ENCODE peak calls at places on chromosome 17, in five cellular contexts. C is GM12892, A is HCT116, U is suprapubic skin, R is vagina. D is an unnamed sample.

GRCh38 chr17:27414686-27415085 is 41.6 kb upstream of the KSR1 start:
- DNase-seq in C (no peak), A (no peak), U (no peak), R (no peak), D (no peak)

GRCh38 chr17:3845361-3845753 is 689 bp downstream of the NCBP3 start:
- DNase-seq in C (no peak), A (no peak), U (no peak), R (no peak), D (no peak)

GRCh38 chr17:49180303-49180702 is 30.1 kb downstream of the GNGT2 start:
- DNase-seq in C (peak), A (peak), U (peak), R (no peak), D (no peak)

GRCh38 chr17:20823890-20824289 is 218.9 kb downstream of the USP22 start:
- DNase-seq in C (no peak), A (no peak), U (no peak), R (no peak), D (no peak)

GRCh38 chr17:65049085-65049756 is 7.3 kb downstream of the GNA13 start:
- DNase-seq in C (no peak), A (no peak), U (no peak), R (no peak), D (no peak)

GRCh38 chr17:80781188-80781577 is 210.5 kb upstream of the CHMP6 start:
- DNase-seq in C (no peak), A (no peak), U (no peak), R (no peak), D (no peak)

GRCh38 chr17:78780852-78781338 is 1.2 kb downstream of the CYTH1 start:
- DNase-seq in C (no peak), A (no peak), U (no peak), R (no peak), D (no peak)

GRCh38 chr17:2215616-2216364 is 87.8 kb downstream of the SMG6 start:
- DNase-seq in C (peak), A (no peak), U (peak), R (no peak), D (no peak)

GRCh38 chr17:2705263-2705662 is 6.3 kb downstream of the CLUH start:
- DNase-seq in C (no peak), A (no peak), U (peak), R (no peak), D (no peak)

GRCh38 chr17:27082775-27083154 is 211.1 kb upstream of the WSB1 start:
- DNase-seq in C (no peak), A (no peak), U (no peak), R (no peak), D (no peak)

GRCh38 chr17:73459980-73460379 is 148.2 kb upstream of the CDC42EP4 start:
- DNase-seq in C (no peak), A (no peak), U (no peak), R (no peak), D (no peak)

GRCh38 chr17:60599220-60599619 is 773 bp upstream of the PPM1D start:
- DNase-seq in C (no peak), A (peak), U (no peak), R (peak), D (no peak)

GRCh38 chr17:48894886-48895285 is 2.3 kb downstream of the ATP5MC1 start:
- DNase-seq in C (no peak), A (no peak), U (no peak), R (no peak), D (no peak)

GRCh38 chr17:78359216-78359935 is 501 bp downstream of the SOCS3 start:
- DNase-seq in C (no peak), A (no peak), U (peak), R (no peak), D (no peak)

GRCh38 chr17:32527146-32527545 is 40.4 kb downstream of the CDK5R1 start:
- DNase-seq in C (no peak), A (no peak), U (no peak), R (no peak), D (no peak)

GRCh38 chr17:3693829-3694231 is 2.1 kb downstream of the P2RX5 start:
- DNase-seq in C (no peak), A (no peak), U (no peak), R (no peak), D (no peak)

GRCh38 chr17:77555741-77556291 is 402.7 kb upstream of the TNRC6C start:
- DNase-seq in C (no peak), A (no peak), U (no peak), R (no peak), D (no peak)

GRCh38 chr17:18172528-18173278 is 10.9 kb upstream of the ALKBH5 start:
- DNase-seq in C (no peak), A (no peak), U (no peak), R (no peak), D (no peak)

GRCh38 chr17:2691069-2691871 is 20.3 kb downstream of the CLUH start:
- DNase-seq in C (no peak), A (no peak), U (no peak), R (peak), D (no peak)

GRCh38 chr17:29565643-29566472 is 979 bp downstream of the ABHD15 start:
- DNase-seq in C (peak), A (peak), U (peak), R (peak), D (no peak)

GRCh38 chr17:2598166-2598565 is 4.7 kb downstream of the PAFAH1B1 start:
- DNase-seq in C (no peak), A (no peak), U (no peak), R (no peak), D (no peak)

GRCh38 chr17:9421525-9421924 is 154.1 kb downstream of the STX8 start:
- DNase-seq in C (no peak), A (no peak), U (no peak), R (no peak), D (no peak)

GRCh38 chr17:2749784-2750181 is 331 bp upstream of the CCDC92B start:
- DNase-seq in C (peak), A (peak), U (no peak), R (no peak), D (no peak)

GRCh38 chr17:50212121-50212843 is 10.9 kb upstream of the COL1A1 start:
- DNase-seq in C (no peak), A (no peak), U (no peak), R (peak), D (no peak)

GRCh38 chr17:40538019-40538935 is 27.0 kb downstream of the CCR7 start:
- DNase-seq in C (no peak), A (no peak), U (peak), R (no peak), D (no peak)

GRCh38 chr17:2853722-2854580 is 57.7 kb downstream of the RAP1GAP2 start:
- DNase-seq in C (no peak), A (no peak), U (no peak), R (no peak), D (no peak)

GRCh38 chr17:64081802-64082799 is 47.8 kb downstream of the ERN1 start:
- DNase-seq in C (no peak), A (peak), U (no peak), R (no peak), D (no peak)

GRCh38 chr17:18261146-18261515 is 669 bp downstream of the MIEF2 start:
- DNase-seq in C (peak), A (no peak), U (no peak), R (no peak), D (no peak)

GRCh38 chr17:37187262-37187661 is 188.5 kb upstream of the C17orf78 start:
- DNase-seq in C (no peak), A (no peak), U (no peak), R (no peak), D (no peak)

GRCh38 chr17:2081564-2081963 is 26.7 kb downstream of the HIC1 start:
- DNase-seq in C (no peak), A (no peak), U (no peak), R (no peak), D (no peak)

GRCh38 chr17:76492989-76493501 is 8.2 kb downstream of the RHBDF2 start:
- DNase-seq in C (peak), A (no peak), U (peak), R (no peak), D (no peak)

GRCh38 chr17:71486171-71486740 is 634.6 kb upstream of the SOX9 start:
- DNase-seq in C (no peak), A (no peak), U (no peak), R (no peak), D (no peak)

GRCh38 chr17:81312624-81313325 is 17.7 kb upstream of the SLC38A10 start:
- DNase-seq in C (no peak), A (no peak), U (no peak), R (no peak), D (no peak)

GRCh38 chr17:42697108-42697811 is 14.9 kb downstream of the CNTNAP1 start:
- DNase-seq in C (no peak), A (no peak), U (peak), R (no peak), D (no peak)

GRCh38 chr17:42700890-42701289 is 18.6 kb downstream of the CNTNAP1 start:
- DNase-seq in C (no peak), A (no peak), U (no peak), R (no peak), D (no peak)

GRCh38 chr17:42695500-42695899 is 13.2 kb downstream of the CNTNAP1 start:
- DNase-seq in C (no peak), A (no peak), U (no peak), R (no peak), D (no peak)

GRCh38 chr17:42699415-42699740 is 17.0 kb downstream of the CNTNAP1 start:
- DNase-seq in C (no peak), A (no peak), U (no peak), R (no peak), D (no peak)

GRCh38 chr17:42698736-42699414 is 16.5 kb downstream of the CNTNAP1 start:
- DNase-seq in C (no peak), A (no peak), U (peak), R (peak), D (no peak)
- TF ChIP-seq POLR2AphosphoS5 in C (no peak), A (no peak), U (no peak), R (no peak), D (no peak)

DNA sequence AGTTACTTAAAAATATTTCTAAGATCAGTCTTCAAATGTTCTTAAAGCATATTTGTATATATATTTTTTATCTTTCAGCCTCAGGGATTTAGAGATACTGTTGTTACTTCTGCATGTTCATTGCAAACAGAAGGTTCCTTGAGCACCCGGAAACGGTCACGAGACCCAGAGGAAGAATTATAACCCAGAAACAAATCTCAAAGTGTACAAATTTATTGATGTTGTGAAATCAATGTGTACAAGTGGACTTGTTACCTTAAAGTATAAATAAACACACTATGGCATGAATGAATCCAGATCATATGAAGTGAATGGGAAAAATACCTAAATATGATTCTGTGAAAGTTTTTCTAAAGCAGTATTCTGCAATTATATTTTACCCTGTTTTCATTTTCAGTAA is 21.6 kb upstream of the PPM1E start:
- DNase-seq in C (no peak), A (no peak), U (no peak), R (no peak), D (no peak)
- TF ChIP-seq POLR2AphosphoS5 in C (no peak), A (no peak), U (no peak), R (no peak), D (no peak)

DNA sequence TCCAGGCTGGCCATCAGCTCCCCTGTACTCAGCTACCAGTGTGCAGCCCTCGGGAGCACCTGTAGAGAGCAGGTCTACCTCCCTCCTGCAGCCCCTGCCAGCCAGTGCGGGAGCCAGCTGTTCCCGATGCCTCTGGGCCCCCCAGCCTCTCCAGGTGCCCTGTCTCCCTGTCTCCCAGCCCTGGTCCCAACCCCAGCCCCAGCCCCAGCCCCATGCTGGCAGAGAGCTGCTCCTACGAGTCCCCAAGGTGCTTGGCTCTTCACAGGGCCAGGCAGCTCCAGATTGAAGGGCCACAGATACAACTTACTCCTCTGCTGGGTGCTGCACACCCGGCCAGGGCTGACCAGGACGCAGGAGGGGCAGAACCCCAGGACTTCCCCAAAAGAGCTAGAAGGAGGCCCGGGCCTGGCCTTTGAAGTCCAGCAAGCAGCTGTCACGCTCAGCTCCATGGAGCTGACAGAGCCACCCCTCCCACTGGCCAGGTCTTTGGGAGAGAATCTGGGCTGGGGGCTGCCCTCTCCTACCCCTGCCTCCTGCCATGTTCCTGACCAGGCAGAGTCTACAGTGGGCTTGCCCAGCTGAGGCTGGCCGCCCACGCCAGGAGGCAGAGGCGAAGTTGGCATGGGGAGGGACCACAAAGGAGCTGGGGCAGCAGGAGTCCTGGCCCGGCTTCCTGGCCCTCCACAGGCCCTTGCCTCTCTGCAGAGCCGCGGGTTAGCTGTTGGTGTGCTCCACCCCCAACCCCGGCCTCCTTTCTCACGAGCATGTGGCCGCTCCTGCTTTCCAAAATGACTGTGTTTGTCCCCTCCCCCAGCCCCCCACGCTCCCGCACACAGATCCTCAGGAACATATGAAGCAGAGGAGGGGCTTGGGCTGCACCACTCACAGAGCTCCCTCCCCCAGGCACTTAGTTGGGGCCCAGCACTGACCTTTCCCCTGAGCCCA is 9.4 kb upstream of the ADAM11 start:
- DNase-seq in C (no peak), A (no peak), U (no peak), R (no peak), D (no peak)
- TF ChIP-seq POLR2AphosphoS5 in C (no peak), A (no peak), U (no peak), R (no peak), D (no peak)

DNA sequence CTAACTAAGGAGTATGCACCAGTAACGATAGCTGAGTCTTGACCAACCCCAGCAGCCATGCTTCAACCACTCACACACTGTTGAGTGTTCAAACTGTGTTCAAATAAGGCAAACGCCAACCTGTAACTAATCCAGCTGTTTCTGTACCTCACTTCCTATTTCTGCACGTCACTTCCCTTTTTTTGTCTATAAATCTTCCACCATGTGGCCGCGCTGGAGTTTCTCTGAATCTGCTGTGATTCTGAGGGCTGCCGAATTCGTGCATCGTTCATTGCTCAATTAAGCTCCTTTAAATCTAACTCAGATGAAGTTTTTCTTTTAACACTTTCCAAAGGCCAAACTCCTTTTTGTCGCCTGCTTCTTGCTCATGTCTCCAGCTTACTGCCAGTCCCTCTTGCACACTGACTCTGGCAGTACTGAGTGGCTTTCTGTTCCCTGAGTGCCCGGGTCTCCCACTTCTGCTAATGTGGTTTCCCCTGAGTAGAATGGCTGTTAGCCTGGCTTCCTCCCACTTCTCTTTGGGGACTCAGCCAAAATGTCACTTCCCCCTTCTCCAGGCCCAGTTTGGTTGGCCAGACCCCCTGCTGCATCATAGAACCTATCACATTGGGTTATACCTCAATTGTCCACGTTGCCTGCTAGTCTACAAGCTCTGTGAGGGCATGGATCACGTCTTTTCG is 304.2 kb downstream of the HS3ST3B1 start:
- DNase-seq in C (no peak), A (no peak), U (peak), R (no peak), D (no peak)
- TF ChIP-seq POLR2AphosphoS5 in C (no peak), A (no peak), U (no peak), R (no peak), D (no peak)

DNA sequence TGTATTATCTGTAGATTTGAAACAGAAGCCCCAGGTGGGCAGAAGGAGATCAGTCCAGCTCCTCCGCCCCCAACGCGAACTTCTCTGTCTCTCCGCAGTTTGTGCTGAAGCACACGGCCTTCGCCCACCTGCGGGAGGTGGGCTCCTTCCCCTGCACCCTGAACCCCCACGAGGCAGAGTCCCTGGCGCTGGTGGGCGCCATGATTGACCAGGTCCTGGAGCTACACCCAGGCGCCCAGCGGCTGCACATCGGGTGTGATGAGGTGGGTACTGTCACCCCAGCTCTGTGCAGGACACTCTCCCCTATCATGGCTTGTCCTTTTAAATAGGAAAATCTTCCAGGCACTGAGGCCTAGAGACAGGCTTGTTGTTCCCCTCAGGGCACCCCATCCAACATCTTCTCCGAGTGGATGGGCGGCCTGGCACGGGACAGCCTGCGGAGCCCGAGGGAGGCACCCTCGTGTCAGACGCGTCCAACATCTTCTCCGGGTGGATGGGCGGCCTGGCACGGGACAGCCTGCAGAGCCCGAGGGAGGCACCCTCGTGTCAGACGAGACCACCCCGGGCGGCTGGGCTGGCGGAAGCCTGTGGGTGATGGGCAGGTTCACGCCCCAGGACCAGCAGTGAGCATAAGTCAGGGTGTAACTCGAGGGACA is 15.3 kb upstream of the OGFOD3 start:
- DNase-seq in C (no peak), A (no peak), U (peak), R (no peak), D (no peak)
- TF ChIP-seq POLR2AphosphoS5 in C (no peak), A (no peak), U (no peak), R (no peak), D (no peak)

GRCh38 chr17:38447502-38448095 is 19.3 kb downstream of the ARHGAP23 start:
- DNase-seq in C (no peak), A (no peak), U (no peak), R (no peak), D (no peak)

GRCh38 chr17:38451030-38451839 is 23.0 kb downstream of the ARHGAP23 start:
- DNase-seq in C (no peak), A (no peak), U (no peak), R (no peak), D (no peak)

GRCh38 chr17:38448208-38448776 is 20.0 kb downstream of the ARHGAP23 start:
- DNase-seq in C (no peak), A (no peak), U (no peak), R (no peak), D (no peak)

GRCh38 chr17:38450699-38451029 is 22.4 kb downstream of the ARHGAP23 start:
- DNase-seq in C (no peak), A (no peak), U (no peak), R (no peak), D (no peak)

GRCh38 chr17:38449364-38449763 is 21.1 kb downstream of the ARHGAP23 start:
- DNase-seq in C (no peak), A (no peak), U (no peak), R (no peak), D (no peak)
- TF ChIP-seq POLR2AphosphoS5 in C (no peak), A (no peak), U (no peak), R (peak), D (no peak)

GRCh38 chr17:13374203-13375143 is 227.3 kb downstream of the HS3ST3A1 start:
- DNase-seq in C (no peak), A (no peak), U (no peak), R (no peak), D (no peak)
- TF ChIP-seq POLR2AphosphoS5 in C (no peak), A (no peak), U (no peak), R (no peak), D (no peak)